ENCODE peak calls at places on chromosome 21, in four cellular contexts. One of them, this sample, is unnamed.

GRCh38 chr21:45880097-45881068 is 101.2 kb upstream of the COL6A1 start:
- DNase-seq in stomach: peak
- DNase-seq in CD8-positive, alpha-beta T cell: peak
- DNase-seq in uterus: peak
- DNase-seq in this sample: peak

GRCh38 chr21:43712268-43712942 is 6.5 kb upstream of the PDXK start:
- DNase-seq in stomach: peak
- DNase-seq in CD8-positive, alpha-beta T cell: no peak
- DNase-seq in uterus: no peak
- DNase-seq in this sample: peak

GRCh38 chr21:46189959-46190490 is 5.8 kb upstream of the SPATC1L start:
- DNase-seq in stomach: no peak
- DNase-seq in CD8-positive, alpha-beta T cell: no peak
- DNase-seq in uterus: peak
- DNase-seq in this sample: no peak

GRCh38 chr21:38289697-38290096 is 32.9 kb downstream of the KCNJ15 start:
- DNase-seq in stomach: no peak
- DNase-seq in CD8-positive, alpha-beta T cell: no peak
- DNase-seq in uterus: no peak
- DNase-seq in this sample: peak

GRCh38 chr21:29875873-29876272 is 63.9 kb downstream of the GRIK1 start:
- DNase-seq in stomach: no peak
- DNase-seq in CD8-positive, alpha-beta T cell: no peak
- DNase-seq in uterus: no peak
- DNase-seq in this sample: no peak

GRCh38 chr21:16159213-16159970 is 429.6 kb downstream of the USP25 start:
- DNase-seq in stomach: no peak
- DNase-seq in CD8-positive, alpha-beta T cell: no peak
- DNase-seq in uterus: no peak
- DNase-seq in this sample: no peak

GRCh38 chr21:43639470-43640178 is 19.7 kb downstream of the HSF2BP start:
- DNase-seq in stomach: no peak
- DNase-seq in CD8-positive, alpha-beta T cell: no peak
- DNase-seq in uterus: no peak
- DNase-seq in this sample: peak

GRCh38 chr21:17051054-17051453 is 461.8 kb upstream of the CXADR start:
- DNase-seq in stomach: no peak
- DNase-seq in CD8-positive, alpha-beta T cell: no peak
- DNase-seq in uterus: no peak
- DNase-seq in this sample: peak

GRCh38 chr21:36065497-36066036 is 4.3 kb upstream of the CBR1 start:
- DNase-seq in stomach: no peak
- DNase-seq in CD8-positive, alpha-beta T cell: no peak
- DNase-seq in uterus: no peak
- DNase-seq in this sample: peak

GRCh38 chr21:30044447-30045064 is 104.8 kb upstream of the GRIK1 start:
- DNase-seq in stomach: no peak
- DNase-seq in CD8-positive, alpha-beta T cell: no peak
- DNase-seq in uterus: no peak
- DNase-seq in this sample: peak

GRCh38 chr21:33554236-33554981 is 11.6 kb downstream of the SON start:
- DNase-seq in stomach: no peak
- DNase-seq in CD8-positive, alpha-beta T cell: no peak
- DNase-seq in uterus: no peak
- DNase-seq in this sample: no peak

GRCh38 chr21:15363921-15364320 is 299.1 kb upstream of the NRIP1 start:
- DNase-seq in stomach: no peak
- DNase-seq in CD8-positive, alpha-beta T cell: no peak
- DNase-seq in uterus: no peak
- DNase-seq in this sample: no peak

GRCh38 chr21:42381347-42381984 is 14.4 kb downstream of the TMPRSS3 start:
- DNase-seq in stomach: peak
- DNase-seq in CD8-positive, alpha-beta T cell: no peak
- DNase-seq in uterus: no peak
- DNase-seq in this sample: peak

GRCh38 chr21:35239811-35240219 is 190.7 kb upstream of the RUNX1 start:
- DNase-seq in stomach: no peak
- DNase-seq in CD8-positive, alpha-beta T cell: no peak
- DNase-seq in uterus: no peak
- DNase-seq in this sample: no peak

GRCh38 chr21:41715649-41716321 is 51.1 kb downstream of the RIPK4 start:
- DNase-seq in stomach: no peak
- DNase-seq in CD8-positive, alpha-beta T cell: no peak
- DNase-seq in uterus: no peak
- DNase-seq in this sample: no peak

GRCh38 chr21:32371913-32372314 is 20.9 kb downstream of the URB1 start:
- DNase-seq in stomach: peak
- DNase-seq in CD8-positive, alpha-beta T cell: no peak
- DNase-seq in uterus: peak
- DNase-seq in this sample: peak

GRCh38 chr21:42291003-42291750 is 24.0 kb downstream of the TFF3 start:
- DNase-seq in stomach: no peak
- DNase-seq in CD8-positive, alpha-beta T cell: no peak
- DNase-seq in uterus: no peak
- DNase-seq in this sample: no peak

GRCh38 chr21:40245021-40245420 is 377.8 kb downstream of the PCP4 start:
- DNase-seq in stomach: no peak
- DNase-seq in CD8-positive, alpha-beta T cell: no peak
- DNase-seq in uterus: no peak
- DNase-seq in this sample: no peak

GRCh38 chr21:45277101-45278045 is 10.3 kb downstream of the POFUT2 start:
- DNase-seq in stomach: peak
- DNase-seq in CD8-positive, alpha-beta T cell: no peak
- DNase-seq in uterus: peak
- DNase-seq in this sample: no peak

GRCh38 chr21:43333301-43334062 is 93.4 kb downstream of the SIK1 start:
- DNase-seq in stomach: peak
- DNase-seq in CD8-positive, alpha-beta T cell: no peak
- DNase-seq in uterus: peak
- DNase-seq in this sample: peak

GRCh38 chr21:37484535-37485474 is 118.2 kb downstream of the DYRK1A start:
- DNase-seq in stomach: no peak
- DNase-seq in CD8-positive, alpha-beta T cell: no peak
- DNase-seq in uterus: no peak
- DNase-seq in this sample: no peak

GRCh38 chr21:41927727-41928409 is 25.9 kb downstream of the C2CD2 start:
- DNase-seq in stomach: no peak
- DNase-seq in CD8-positive, alpha-beta T cell: no peak
- DNase-seq in uterus: no peak
- DNase-seq in this sample: no peak

GRCh38 chr21:32309906-32310460 is 11.3 kb downstream of the MRAP start:
- DNase-seq in stomach: no peak
- DNase-seq in CD8-positive, alpha-beta T cell: no peak
- DNase-seq in uterus: no peak
- DNase-seq in this sample: no peak

GRCh38 chr21:28423521-28423920 is 569.2 kb downstream of the LTN1 start:
- DNase-seq in stomach: no peak
- DNase-seq in CD8-positive, alpha-beta T cell: no peak
- DNase-seq in uterus: no peak
- DNase-seq in this sample: no peak

GRCh38 chr21:33975548-33976081 is 60.0 kb upstream of the ATP5PO start:
- DNase-seq in stomach: no peak
- DNase-seq in CD8-positive, alpha-beta T cell: peak
- DNase-seq in uterus: no peak
- DNase-seq in this sample: no peak

GRCh38 chr21:37560385-37560784 is 193.8 kb downstream of the DYRK1A start:
- DNase-seq in stomach: no peak
- DNase-seq in CD8-positive, alpha-beta T cell: no peak
- DNase-seq in uterus: no peak
- DNase-seq in this sample: no peak

GRCh38 chr21:17139696-17140095 is 373.1 kb upstream of the CXADR start:
- DNase-seq in stomach: no peak
- DNase-seq in CD8-positive, alpha-beta T cell: no peak
- DNase-seq in uterus: no peak
- DNase-seq in this sample: peak